ENCODE peak calls at places on chromosomes 7 and 10, in four cellular contexts. One of them, this sample, is unnamed.
A peak's percentile ranks its signal among the peaks of the same experiment; 100 is the strongest.

GRCh38 chr10:121822180-121822579 is 105.7 kb downstream of the ATE1 start:
- DNase-seq in Peyer's patch: no peak
- DNase-seq in stomach: no peak
- DNase-seq in testis: no peak
- DNase-seq in this sample: no peak

GRCh38 chr10:80664071-80664680 is 126.5 kb downstream of the SH2D4B start:
- DNase-seq in Peyer's patch: peak; percentile 36
- DNase-seq in stomach: peak; percentile 77
- DNase-seq in testis: peak; percentile 91
- DNase-seq in this sample: no peak

GRCh38 chr7:70353310-70353947 is 755.2 kb downstream of the AUTS2 start:
- DNase-seq in Peyer's patch: no peak
- DNase-seq in stomach: no peak
- DNase-seq in testis: no peak
- DNase-seq in this sample: no peak

GRCh38 chr10:16950686-16951681 is 133.8 kb upstream of the RSU1 start:
- DNase-seq in Peyer's patch: no peak
- DNase-seq in stomach: no peak
- DNase-seq in testis: no peak
- DNase-seq in this sample: no peak

GRCh38 chr10:101749033-101749432 is 26.9 kb downstream of the FGF8 start:
- DNase-seq in Peyer's patch: no peak
- DNase-seq in stomach: no peak
- DNase-seq in testis: no peak
- DNase-seq in this sample: no peak

GRCh38 chr10:124469956-124470484 is 8.4 kb downstream of the LHPP start:
- DNase-seq in Peyer's patch: no peak
- DNase-seq in stomach: no peak
- DNase-seq in testis: no peak
- DNase-seq in this sample: no peak

GRCh38 chr10:79342295-79342761 is 4.9 kb upstream of the PPIF start:
- DNase-seq in Peyer's patch: no peak
- DNase-seq in stomach: peak; percentile 76
- DNase-seq in testis: no peak
- DNase-seq in this sample: no peak

GRCh38 chr7:72325561-72325960 is 86.6 kb downstream of the CALN1 start:
- DNase-seq in Peyer's patch: no peak
- DNase-seq in stomach: no peak
- DNase-seq in testis: no peak
- DNase-seq in this sample: no peak

GRCh38 chr10:110448682-110449418 is 48.9 kb upstream of the DUSP5 start:
- DNase-seq in Peyer's patch: no peak
- DNase-seq in stomach: no peak
- DNase-seq in testis: no peak
- DNase-seq in this sample: no peak

GRCh38 chr7:27316311-27316710 is 73.7 kb downstream of the EVX1 start:
- DNase-seq in Peyer's patch: no peak
- DNase-seq in stomach: no peak
- DNase-seq in testis: no peak
- DNase-seq in this sample: no peak

GRCh38 chr7:96183163-96183562 is 138.7 kb downstream of the SLC25A13 start:
- DNase-seq in Peyer's patch: no peak
- DNase-seq in stomach: no peak
- DNase-seq in testis: no peak
- DNase-seq in this sample: no peak

GRCh38 chr10:53601260-53601875 is 828.8 kb upstream of the MBL2 start:
- DNase-seq in Peyer's patch: no peak
- DNase-seq in stomach: no peak
- DNase-seq in testis: no peak
- DNase-seq in this sample: no peak

GRCh38 chr7:133436014-133436428 is 183.1 kb downstream of the EXOC4 start:
- DNase-seq in Peyer's patch: no peak
- DNase-seq in stomach: no peak
- DNase-seq in testis: peak; percentile 46
- DNase-seq in this sample: no peak

GRCh38 chr7:105388373-105389089 is at the start of gene SRPK2:
- DNase-seq in Peyer's patch: peak; percentile 73
- DNase-seq in stomach: peak; percentile 84
- DNase-seq in testis: peak; percentile 87
- DNase-seq in this sample: no peak

GRCh38 chr10:33163941-33164824 is 170.3 kb downstream of the NRP1 start:
- DNase-seq in Peyer's patch: no peak
- DNase-seq in stomach: no peak
- DNase-seq in testis: no peak
- DNase-seq in this sample: no peak

GRCh38 chr7:118575393-118575948 is 351.0 kb downstream of the ANKRD7 start:
- DNase-seq in Peyer's patch: no peak
- DNase-seq in stomach: no peak
- DNase-seq in testis: peak; percentile 13
- DNase-seq in this sample: no peak

GRCh38 chr10:16700331-16700730 is 116.9 kb downstream of the RSU1 start:
- DNase-seq in Peyer's patch: no peak
- DNase-seq in stomach: no peak
- DNase-seq in testis: no peak
- DNase-seq in this sample: no peak

GRCh38 chr10:12181065-12181775 is 14.5 kb downstream of the NUDT5 start:
- DNase-seq in Peyer's patch: peak; percentile 35
- DNase-seq in stomach: peak; percentile 35
- DNase-seq in testis: no peak
- DNase-seq in this sample: no peak

GRCh38 chr7:114508096-114508495 is 93.5 kb downstream of the FOXP2 start:
- DNase-seq in Peyer's patch: no peak
- DNase-seq in stomach: no peak
- DNase-seq in testis: no peak
- DNase-seq in this sample: no peak

GRCh38 chr7:98464558-98464940 is 63.7 kb upstream of the BAIAP2L1 start:
- DNase-seq in Peyer's patch: no peak
- DNase-seq in stomach: no peak
- DNase-seq in testis: peak; percentile 15
- DNase-seq in this sample: no peak

GRCh38 chr7:130884437-130885417 is 150.7 kb upstream of the KLF14 start:
- DNase-seq in Peyer's patch: no peak
- DNase-seq in stomach: no peak
- DNase-seq in testis: no peak
- DNase-seq in this sample: no peak

GRCh38 chr7:73894851-73895441 is 34.0 kb downstream of the TMEM270 start:
- DNase-seq in Peyer's patch: no peak
- DNase-seq in stomach: no peak
- DNase-seq in testis: no peak
- DNase-seq in this sample: no peak

GRCh38 chr10:118259288-118259906 is 82.7 kb downstream of the FAM204A start:
- DNase-seq in Peyer's patch: no peak
- DNase-seq in stomach: peak; percentile 31
- DNase-seq in testis: peak; percentile 63
- DNase-seq in this sample: no peak

GRCh38 chr7:107594961-107595737 is 15.1 kb downstream of the BCAP29 start:
- DNase-seq in Peyer's patch: no peak
- DNase-seq in stomach: no peak
- DNase-seq in testis: no peak
- DNase-seq in this sample: no peak

GRCh38 chr10:76644481-76644880 is 993.1 kb downstream of the KCNMA1 start:
- DNase-seq in Peyer's patch: no peak
- DNase-seq in stomach: no peak
- DNase-seq in testis: no peak
- DNase-seq in this sample: no peak

GRCh38 chr7:149799397-149800168 is 26.2 kb upstream of the ZNF467 start:
- DNase-seq in Peyer's patch: peak; percentile 54
- DNase-seq in stomach: peak; percentile 56
- DNase-seq in testis: no peak
- DNase-seq in this sample: no peak

GRCh38 chr7:104160375-104160774 is 47.4 kb downstream of the ORC5 start:
- DNase-seq in Peyer's patch: no peak
- DNase-seq in stomach: no peak
- DNase-seq in testis: no peak
- DNase-seq in this sample: no peak

GRCh38 chr10:31321396-31321941 is 2.5 kb downstream of the ZEB1 start:
- DNase-seq in Peyer's patch: peak; percentile 17
- DNase-seq in stomach: no peak
- DNase-seq in testis: no peak
- DNase-seq in this sample: no peak

GRCh38 chr7:48140001-48140681 is 31.1 kb upstream of the ABCA13 start:
- DNase-seq in Peyer's patch: no peak
- DNase-seq in stomach: no peak
- DNase-seq in testis: no peak
- DNase-seq in this sample: no peak

DNA sequence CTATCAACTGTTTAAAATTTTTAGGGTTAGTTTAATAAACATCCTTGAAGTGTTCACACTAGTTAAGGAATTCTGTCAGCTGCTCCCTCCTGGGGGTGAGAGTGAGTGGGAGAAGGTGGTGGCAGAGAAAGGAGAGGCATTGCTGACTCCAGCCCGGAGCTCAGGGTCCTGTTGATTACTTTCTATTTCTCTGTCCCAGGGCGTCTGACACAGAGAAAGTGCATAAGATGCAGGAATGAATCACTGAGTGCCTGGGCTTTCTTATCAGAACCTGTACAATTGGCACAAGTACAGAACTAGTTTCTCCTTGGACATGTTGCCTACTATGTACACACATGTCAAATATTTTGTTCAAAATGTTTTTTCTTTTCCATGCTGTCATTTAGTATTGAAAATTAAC is 410.8 kb upstream of the COBL start:
- DNase-seq in Peyer's patch: no peak
- DNase-seq in stomach: no peak
- DNase-seq in testis: no peak
- DNase-seq in this sample: no peak
- H3K9me3 ChIP-seq in Peyer's patch: no peaks in the 10 kb centered on the region
- H3K9me3 ChIP-seq in stomach: no peaks in the 10 kb centered on the region
- H3K9me3 ChIP-seq in testis: no peaks in the 10 kb centered on the region
- H3K9me3 ChIP-seq in this sample: no peaks in the 10 kb centered on the region

DNA sequence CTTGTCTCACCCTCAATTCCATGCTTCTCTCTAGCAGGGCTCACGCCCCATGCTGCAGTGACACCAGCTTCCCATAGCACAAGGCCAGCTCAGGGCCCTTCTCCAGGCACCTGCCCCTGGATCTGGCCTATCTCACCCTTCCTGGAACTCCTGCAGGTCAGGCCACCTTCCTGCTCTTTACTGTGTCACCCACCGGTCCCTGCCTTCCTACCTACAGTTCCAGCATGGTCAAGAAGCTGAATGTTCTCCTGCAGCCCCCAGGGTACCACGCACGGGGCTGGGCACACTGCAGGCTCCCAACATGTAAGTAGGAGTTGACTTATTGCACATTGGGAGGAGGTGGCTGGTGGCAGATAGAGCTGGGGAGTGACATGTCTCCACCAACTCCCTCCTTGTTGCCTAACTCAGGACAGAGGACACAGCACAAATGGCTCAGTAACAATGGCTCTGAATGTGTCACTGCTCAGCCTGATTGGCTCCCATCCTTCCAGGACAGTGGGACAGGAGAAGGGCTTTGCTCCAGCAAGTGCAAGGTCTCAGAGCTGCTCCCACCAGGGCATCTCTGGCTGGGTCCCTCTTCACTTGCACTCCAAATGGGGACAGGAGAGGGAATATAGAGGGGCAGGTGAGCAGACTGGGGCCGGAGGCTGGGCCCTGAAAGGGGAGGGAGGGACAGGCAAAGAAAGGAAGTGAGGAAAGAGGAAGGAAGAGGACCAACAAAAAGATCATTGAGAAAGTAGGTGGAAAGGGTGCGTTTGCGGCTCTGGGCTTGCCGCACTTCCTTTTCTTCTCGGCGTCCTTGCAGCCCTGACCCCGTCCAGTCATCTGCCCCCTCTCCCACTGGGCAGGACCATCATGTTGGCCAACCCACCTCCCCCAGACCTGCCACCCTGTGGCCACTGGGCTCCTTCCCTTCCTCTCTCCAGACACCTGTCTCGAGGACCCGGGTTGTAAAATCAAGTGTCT is 14.3 kb downstream of the ITPRIP start:
- DNase-seq in Peyer's patch: no peak
- DNase-seq in stomach: no peak
- DNase-seq in testis: no peak
- DNase-seq in this sample: no peak
- TF ChIP-seq POLR2A in Peyer's patch: no peak
- TF ChIP-seq POLR2A in stomach: no peak
- TF ChIP-seq POLR2A in testis: no peak
- TF ChIP-seq POLR2A in this sample: no peak

DNA sequence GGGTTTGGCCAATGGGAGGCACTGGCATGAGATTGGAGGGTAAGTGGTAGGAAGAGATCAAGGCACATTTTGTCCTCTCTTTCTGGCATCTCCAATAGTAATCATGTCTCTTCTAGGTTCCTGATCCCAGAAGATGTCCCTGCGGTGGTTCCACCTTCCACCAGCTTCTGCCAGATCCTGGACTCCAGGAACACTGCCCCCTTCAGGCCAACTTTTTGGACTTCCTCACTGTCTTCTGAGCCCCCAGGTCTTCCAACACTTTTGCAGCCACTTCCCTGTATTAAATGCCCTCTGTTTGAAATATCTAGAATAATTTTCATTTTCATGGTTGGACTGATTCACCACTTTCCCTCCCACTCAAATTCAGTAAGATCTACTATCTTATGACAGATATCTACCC is 60.9 kb downstream of the BAMBI start:
- DNase-seq in Peyer's patch: no peak
- DNase-seq in stomach: no peak
- DNase-seq in testis: no peak
- DNase-seq in this sample: no peak
- TF ChIP-seq CTCF in Peyer's patch: no peak
- TF ChIP-seq CTCF in stomach: no peak
- TF ChIP-seq CTCF in testis: no peak
- TF ChIP-seq CTCF in this sample: no peak

DNA sequence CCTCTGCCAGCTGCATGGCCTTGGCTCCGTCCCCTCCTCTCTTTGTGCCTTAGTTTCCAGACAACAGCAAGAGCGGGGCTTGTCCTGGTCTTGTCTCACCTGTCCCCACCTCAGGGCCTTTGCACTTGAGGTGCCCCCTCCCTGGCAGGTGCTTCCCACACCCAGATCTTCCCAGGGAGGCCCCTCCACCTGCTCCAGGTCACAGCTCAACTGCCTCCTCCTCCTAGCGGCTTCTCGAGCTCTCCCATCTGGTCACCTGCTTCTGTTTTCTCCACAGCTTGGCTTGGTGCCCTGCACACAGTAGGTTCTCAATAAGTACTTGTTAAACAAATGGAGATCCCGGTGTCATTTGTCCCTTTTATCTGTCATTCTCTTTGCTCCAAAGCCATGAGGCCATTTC is 64.3 kb upstream of the ZNF716 start:
- DNase-seq in Peyer's patch: no peak
- DNase-seq in stomach: no peak
- DNase-seq in testis: no peak
- DNase-seq in this sample: no peak
- H3K9me3 ChIP-seq in Peyer's patch: no peaks in the 10 kb centered on the region
- H3K9me3 ChIP-seq in stomach: peaks cover 35% of the 10 kb centered on the region
- H3K9me3 ChIP-seq in testis: no peaks in the 10 kb centered on the region
- H3K9me3 ChIP-seq in this sample: no peaks in the 10 kb centered on the region

This sample was measured in vagina.